ENCODE peak calls at places on chromosomes 16 and 17, in four cellular contexts. X is IMR-90, S is H1, A is H9. F is an unnamed sample.

GRCh38 chr16:2499454-2499853 is 14.3 kb upstream of the ATP6V0C start:
- DNase-seq in S (no peak), A (no peak), X (no peak), F (no peak)

GRCh38 chr17:64145460-64145750 is 15.5 kb upstream of the ERN1 start:
- DNase-seq in S (no peak), A (no peak), X (no peak), F (no peak)

GRCh38 chr16:6195966-6196365 is 1098.4 kb upstream of the EEF2KMT start:
- DNase-seq in A (peak), S (peak), X (no peak), F (no peak)

GRCh38 chr16:17318200-17318599 is 152.6 kb downstream of the XYLT1 start:
- DNase-seq in X (peak), S (no peak), A (no peak), F (peak)

GRCh38 chr17:34171245-34171818 is 83.8 kb upstream of the CCL2 start:
- DNase-seq in X (peak), S (no peak), A (peak), F (peak)

GRCh38 chr17:7789131-7789530 is 44.9 kb upstream of the KDM6B start:
- DNase-seq in X (no peak), A (no peak), S (no peak), F (no peak)

GRCh38 chr17:78366109-78366848 is 6.4 kb upstream of the SOCS3 start:
- DNase-seq in A (peak), S (no peak), X (no peak), F (peak)

GRCh38 chr16:27452569-27453475 is 50.8 kb downstream of the IL21R start:
- DNase-seq in X (no peak), A (no peak), S (no peak), F (peak)

GRCh38 chr17:1498233-1498632 is 5.7 kb upstream of the MYO1C start:
- DNase-seq in A (no peak), X (no peak), S (no peak), F (no peak)

GRCh38 chr16:56855201-56855600 is 9.8 kb upstream of the SLC12A3 start:
- DNase-seq in S (no peak), X (no peak), A (no peak), F (no peak)

GRCh38 chr17:22463110-22463850 is 771.0 kb downstream of the KCNJ18 start:
- DNase-seq in X (no peak), S (no peak), A (no peak), F (no peak)

GRCh38 chr17:17535957-17536356 is 39.8 kb upstream of the RASD1 start:
- DNase-seq in X (peak), A (no peak), S (no peak), F (no peak)

GRCh38 chr17:75763269-75763607 is 1.8 kb downstream of the GALK1 start:
- DNase-seq in X (no peak), S (no peak), A (no peak), F (no peak)

GRCh38 chr16:74738134-74738541 is 36.5 kb downstream of the FA2H start:
- DNase-seq in X (peak), S (no peak), A (no peak), F (no peak)

GRCh38 chr16:80167657-80168056 is 373.1 kb upstream of the DYNLRB2 start:
- DNase-seq in X (no peak), S (no peak), A (no peak), F (no peak)

GRCh38 chr16:5188318-5189025 is 90.9 kb upstream of the EEF2KMT start:
- DNase-seq in X (no peak), S (no peak), A (no peak), F (peak)

GRCh38 chr16:69141936-69142335 is 9.5 kb downstream of the UTP4 start:
- DNase-seq in A (no peak), X (no peak), S (no peak), F (no peak)
- H3K56ac ChIP-seq in A (no peak), X (no peak), S (no peak), F (no peak)

GRCh38 chr16:3575491-3575890 is 1.7 kb downstream of the NLRC3 start:
- DNase-seq in S (no peak), X (no peak), A (no peak), F (no peak)
- H2AK5ac ChIP-seq in S (no peak), X (no peak), A (no peak), F (no peak)

GRCh38 chr16:50967827-50968612 is 183.1 kb downstream of the SALL1 start:
- DNase-seq in S (no peak), X (no peak), A (no peak), F (no peak)
- H3K56ac ChIP-seq in S (no peak), X (no peak), A (no peak), F (no peak)

GRCh38 chr16:29959293-29959692 is 2.6 kb upstream of the TMEM219 start:
- DNase-seq in X (no peak), S (no peak), A (no peak), F (no peak)

GRCh38 chr16:29961127-29961478 is 776 bp upstream of the TMEM219 start:
- DNase-seq in S (no peak), A (no peak), X (no peak), F (no peak)

GRCh38 chr16:29961479-29962343 is at the start of gene TMEM219:
- DNase-seq in A (peak), X (peak), S (no peak), F (peak)

GRCh38 chr16:29963021-29963743 is 1.3 kb downstream of the TMEM219 start:
- DNase-seq in S (no peak), A (no peak), X (no peak), F (no peak)

GRCh38 chr16:29962344-29962994 is 590 bp downstream of the TMEM219 start:
- DNase-seq in S (no peak), X (peak), A (no peak), F (no peak)
- H2AK5ac ChIP-seq in S (no peak), X (peak), A (no peak), F (peak)

DNA sequence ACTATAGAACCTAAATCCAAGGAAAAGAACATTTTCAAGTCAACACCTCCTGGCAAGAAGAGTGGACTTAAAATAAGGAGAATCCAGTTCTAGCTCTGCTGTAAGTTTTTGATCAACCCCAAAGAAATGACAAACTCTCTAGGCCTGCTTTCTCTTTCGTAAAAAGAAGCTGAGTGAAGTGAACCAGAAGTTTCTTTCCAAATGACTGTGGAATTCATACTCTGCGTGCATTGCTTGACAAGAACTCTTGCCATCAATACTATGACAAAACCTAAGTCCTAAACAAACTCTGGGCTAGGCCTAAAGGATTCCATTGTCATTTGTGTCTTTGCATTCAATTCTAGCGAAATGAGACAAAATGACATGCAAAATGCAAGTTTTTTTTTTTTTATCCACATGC is 187.5 kb upstream of the SOX9 start:
- DNase-seq in X (no peak), A (no peak), S (no peak), F (no peak)
- H3K56ac ChIP-seq in X (no peak), A (no peak), S (no peak), F (no peak)

DNA sequence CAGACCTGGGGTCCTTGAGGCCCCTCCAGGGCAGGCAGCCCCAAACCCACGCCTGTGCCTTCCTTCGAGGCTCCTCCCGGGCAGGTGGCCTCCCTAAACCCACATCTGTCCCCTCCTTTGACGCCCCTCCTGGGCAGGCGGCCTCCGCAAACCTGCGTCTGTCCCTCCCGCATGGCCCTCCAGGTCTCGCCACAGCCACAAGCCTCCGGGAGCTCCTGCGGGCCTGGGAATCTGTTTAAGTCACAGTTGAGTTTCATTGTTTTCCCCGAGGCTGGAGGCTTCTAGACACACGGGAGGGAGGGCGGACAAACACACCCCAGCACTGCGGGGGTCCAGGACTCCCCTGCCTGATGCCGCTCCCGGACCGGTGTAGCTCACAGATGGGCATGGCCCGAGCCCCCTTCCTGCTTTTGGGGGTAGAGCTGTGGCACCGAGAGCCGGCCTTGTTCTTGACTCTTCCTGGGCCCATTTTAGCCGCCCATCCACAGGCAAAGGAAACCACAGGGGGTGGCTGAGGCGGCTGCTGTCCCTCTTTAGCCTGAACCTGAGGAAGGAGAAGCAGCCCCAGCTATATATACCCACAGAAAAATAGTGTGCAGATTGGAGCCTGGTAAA is 7.1 kb downstream of the PIEZO1 start:
- DNase-seq in A (no peak), S (no peak), X (no peak), F (peak)
- H2AK5ac ChIP-seq in A (no peak), S (peak), X (no peak), F (no peak)

DNA sequence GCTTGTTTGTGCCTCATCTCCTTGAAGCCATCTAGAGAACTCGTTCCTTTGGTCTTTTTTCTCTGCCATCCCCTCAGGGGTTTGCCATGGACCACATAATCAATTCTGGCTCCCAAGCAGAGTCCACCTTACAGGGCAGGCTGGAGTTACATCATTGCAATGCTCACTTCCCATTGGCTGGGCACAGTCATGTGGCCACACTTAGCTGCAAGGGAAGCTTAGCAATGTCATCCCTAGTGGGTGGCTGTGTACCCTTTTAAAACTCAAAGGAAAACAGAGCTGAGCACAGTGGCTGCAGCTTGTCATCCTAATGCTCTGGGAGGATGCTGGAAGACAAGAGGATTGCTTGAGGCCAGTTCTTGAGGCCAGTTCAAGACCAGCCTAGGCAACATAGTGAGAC is 41.9 kb upstream of the POLR3E start:
- DNase-seq in A (no peak), S (no peak), X (no peak), F (no peak)
- H3K56ac ChIP-seq in A (no peak), S (no peak), X (no peak), F (no peak)

GRCh38 chr16:10964039-10964890 is 19.9 kb downstream of the CLEC16A start:
- DNase-seq in S (no peak), X (peak), A (peak), F (peak)
- H2AK5ac ChIP-seq in S (no peak), X (peak), A (no peak), F (no peak)